ENCODE peak calls at places on chromosomes 5 and 9, in eight cellular contexts. Q is ACHN; F is caudate nucleus; X is pancreas; L is HCT116; T is effector CD4-positive, alpha-beta T cell; D is breast epithelium; S is naive thymus-derived CD8-positive, alpha-beta T cell. U is an unnamed sample.

GRCh38 chr5:40775846-40776657 is 20.3 kb upstream of the TTC33 start:
- DNase-seq in T (no peak), F (no peak), X (no peak), D (no peak), S (no peak), Q (no peak), L (no peak), U (no peak)

GRCh38 chr5:14744296-14745187 is 80.0 kb downstream of the OTULIN start:
- DNase-seq in L (no peak), F (no peak), Q (no peak), D (no peak), X (no peak), S (no peak), T (no peak), U (no peak)

GRCh38 chr9:100933656-100934055 is 94.9 kb upstream of the PLPPR1 start:
- DNase-seq in Q (no peak), X (no peak), L (no peak), S (no peak), T (no peak), F (no peak), D (no peak), U (no peak)

GRCh38 chr9:125421591-125422181 is 160.1 kb downstream of the GAPVD1 start:
- DNase-seq in L (no peak), Q (no peak), T (no peak), X (no peak), F (no peak), S (no peak), D (no peak), U (no peak)

GRCh38 chr5:139454568-139455290 is 7.8 kb downstream of the ECSCR start:
- DNase-seq in S (no peak), T (no peak), Q (no peak), X (no peak), L (no peak), D (no peak), F (no peak), U (no peak)

GRCh38 chr5:140108093-140109049 is 5.5 kb upstream of the PURA start:
- DNase-seq in D (no peak), L (no peak), Q (no peak), F (no peak), X (peak; percentile 50), T (peak; percentile 16), S (no peak), U (no peak)

GRCh38 chr5:145776886-145777285 is 58.3 kb downstream of the PRELID2 start:
- DNase-seq in Q (no peak), S (no peak), F (no peak), D (no peak), T (no peak), L (no peak), X (no peak), U (no peak)

GRCh38 chr9:97059661-97060060 is 20.7 kb upstream of the CTSV start:
- DNase-seq in L (peak; percentile 23), D (no peak), S (no peak), Q (peak; percentile 12), T (no peak), F (no peak), X (no peak), U (no peak)

GRCh38 chr9:120857902-120858301 is 15.2 kb upstream of the PSMD5 start:
- DNase-seq in X (no peak), Q (no peak), L (no peak), S (no peak), F (no peak), D (no peak), T (no peak), U (no peak)

GRCh38 chr9:115262477-115262876 is 144.5 kb upstream of the TNC start:
- DNase-seq in D (peak; percentile 70), L (peak; percentile 10), F (no peak), T (no peak), Q (peak; percentile 91), S (no peak), X (peak; percentile 70), U (no peak)

GRCh38 chr9:92657296-92658094 is 12.4 kb downstream of the IPPK start:
- DNase-seq in D (no peak), L (no peak), T (no peak), F (no peak), S (no peak), X (no peak), Q (no peak), U (no peak)

GRCh38 chr5:42089705-42090104 is 164.6 kb downstream of the FBXO4 start:
- DNase-seq in X (no peak), F (no peak), T (no peak), Q (no peak), L (no peak), S (no peak), D (no peak), U (no peak)

GRCh38 chr5:140926211-140926902 is at the start of gene PCDHAC1:
- DNase-seq in L (peak; percentile 68), Q (no peak), X (peak; percentile 86), T (no peak), F (peak; percentile 43), D (peak; percentile 79), S (no peak), U (peak; percentile 57)

GRCh38 chr5:61354199-61354598 is 22.1 kb downstream of the ZSWIM6 start:
- DNase-seq in T (no peak), L (no peak), F (no peak), Q (no peak), X (no peak), D (no peak), S (no peak), U (no peak)

GRCh38 chr5:137491121-137491520 is 8.0 kb downstream of the SPOCK1 start:
- DNase-seq in S (no peak), X (no peak), Q (peak; percentile 11), F (no peak), T (no peak), L (no peak), D (no peak), U (no peak)

GRCh38 chr5:128199104-128199503 is 115.5 kb downstream of the SLC12A2 start:
- DNase-seq in X (no peak), F (no peak), D (no peak), L (peak; percentile 51), S (no peak), Q (peak; percentile 73), T (no peak), U (peak; percentile 88)

GRCh38 chr9:95097279-95097678 is 220.2 kb downstream of the FANCC start:
- DNase-seq in S (no peak), L (no peak), D (no peak), T (no peak), F (no peak), Q (no peak), X (peak; percentile 29), U (no peak)

GRCh38 chr9:77495834-77496671 is 152.1 kb downstream of the GNA14 start:
- DNase-seq in X (no peak), F (no peak), T (no peak), Q (no peak), S (no peak), D (no peak), L (no peak), U (peak; percentile 37)

GRCh38 chr9:98008764-98009163 is 25.6 kb downstream of the ANP32B start:
- DNase-seq in L (no peak), F (no peak), X (no peak), Q (no peak), D (no peak), S (no peak), T (no peak), U (no peak)

GRCh38 chr9:124475868-124476690 is 25.8 kb downstream of the ADGRD2 start:
- DNase-seq in T (no peak), F (no peak), L (no peak), Q (no peak), X (no peak), D (no peak), S (no peak), U (no peak)

GRCh38 chr9:132698989-132699388 is 28.7 kb downstream of the GTF3C4 start:
- DNase-seq in D (no peak), X (no peak), L (no peak), Q (no peak), S (no peak), F (no peak), T (no peak), U (peak; percentile 8)

GRCh38 chr9:89797970-89798369 is 193.2 kb downstream of the GADD45G start:
- DNase-seq in S (no peak), Q (no peak), X (no peak), D (no peak), L (no peak), T (no peak), F (no peak), U (no peak)

GRCh38 chr5:154430466-154430865 is 15.3 kb upstream of the SAP30L start:
- DNase-seq in T (no peak), Q (no peak), F (no peak), X (no peak), S (no peak), L (no peak), D (no peak), U (no peak)

GRCh38 chr9:18741880-18742279 is 267.9 kb downstream of the ADAMTSL1 start:
- DNase-seq in L (no peak), X (no peak), S (no peak), Q (no peak), T (no peak), D (no peak), F (no peak), U (no peak)

GRCh38 chr9:107337676-107338590 is 54.9 kb downstream of the RAD23B start:
- DNase-seq in F (no peak), S (no peak), L (no peak), X (no peak), T (no peak), D (no peak), Q (no peak), U (no peak)

GRCh38 chr5:111170279-111170678 is 53.9 kb upstream of the CAMK4 start:
- DNase-seq in S (no peak), F (no peak), X (no peak), D (no peak), L (no peak), Q (no peak), T (no peak), U (no peak)

GRCh38 chr9:89941875-89942274 is 337.1 kb downstream of the GADD45G start:
- DNase-seq in D (no peak), S (no peak), L (no peak), Q (no peak), X (no peak), T (no peak), F (no peak), U (no peak)

GRCh38 chr5:9782806-9783560 is 152.8 kb upstream of the TAS2R1 start:
- DNase-seq in X (no peak), T (no peak), S (no peak), L (no peak), D (no peak), Q (no peak), F (no peak), U (no peak)

GRCh38 chr9:123378028-123378427 is 22.0 kb downstream of the CRB2 start:
- DNase-seq in Q (no peak), L (no peak), F (no peak), T (no peak), D (no peak), X (no peak), S (no peak), U (no peak)

GRCh38 chr5:56025303-56025885 is 30.6 kb upstream of the IL6ST start:
- DNase-seq in X (no peak), S (no peak), L (no peak), T (no peak), F (no peak), Q (no peak), D (no peak), U (no peak)

GRCh38 chr9:68750786-68751185 is 45.7 kb downstream of the PIP5K1B start:
- DNase-seq in Q (no peak), F (no peak), X (no peak), L (no peak), D (no peak), T (no peak), S (no peak), U (no peak)

GRCh38 chr5:133758641-133759040 is 146.3 kb upstream of the FSTL4 start:
- DNase-seq in Q (no peak), X (no peak), T (no peak), F (no peak), S (no peak), D (no peak), L (no peak), U (no peak)

GRCh38 chr5:72509401-72509800 is 2.2 kb upstream of the ZNF366 start:
- DNase-seq in X (no peak), F (peak; percentile 23), L (no peak), T (no peak), D (no peak), Q (no peak), S (no peak), U (no peak)

GRCh38 chr9:130327781-130328348 is 62.3 kb downstream of the HMCN2 start:
- DNase-seq in L (no peak), T (no peak), X (no peak), S (no peak), D (no peak), F (no peak), Q (no peak), U (no peak)

U was measured in lung microvascular endothelial cell.